ENCODE peak calls at places on chromosomes 2 and 18, in seven cellular contexts. B is iris pigment epithelial cell, C is frontal cortex, U is HEK293T, N is GM12878, I is cardiac fibroblast, D is AG09319. Z is an unnamed sample.

GRCh38 chr2:237459741-237460174 is 27.3 kb upstream of the MLPH start:
- DNase-seq in B (peak), C (no peak), U (no peak), N (no peak), I (peak), D (no peak), Z (peak)

GRCh38 chr2:127261835-127262234 is 32.1 kb downstream of the ERCC3 start:
- DNase-seq in B (peak), C (no peak), U (no peak), N (no peak), I (peak), D (peak), Z (peak)

GRCh38 chr2:72883356-72883962 is 3.7 kb upstream of the SPR start:
- DNase-seq in B (peak), C (no peak), U (peak), N (no peak), I (peak), D (no peak), Z (peak)

GRCh38 chr2:172858473-172858745 is 122.8 kb downstream of the RAPGEF4 start:
- DNase-seq in B (peak), C (no peak), U (no peak), N (no peak), I (no peak), D (no peak), Z (peak)

GRCh38 chr2:106085441-106085911 is 108.6 kb downstream of the UXS1 start:
- DNase-seq in B (peak), C (no peak), U (peak), N (no peak), I (peak), D (no peak), Z (peak)

GRCh38 chr2:71534201-71534600 is 80.8 kb downstream of the DYSF start:
- DNase-seq in B (no peak), C (no peak), U (no peak), N (no peak), I (no peak), D (no peak), Z (no peak)

GRCh38 chr2:176112375-176113302 is 3.9 kb upstream of the HOXD10 start:
- DNase-seq in B (no peak), C (no peak), U (no peak), N (no peak), I (no peak), D (no peak), Z (no peak)

GRCh38 chr18:8858888-8859511 is 153.6 kb downstream of the MTCL1 start:
- DNase-seq in B (peak), C (no peak), U (no peak), N (no peak), I (peak), D (peak), Z (peak)

GRCh38 chr2:24045511-24046508 is 1.4 kb downstream of the WDCP start:
- DNase-seq in B (no peak), C (no peak), U (no peak), N (no peak), I (no peak), D (no peak), Z (no peak)

GRCh38 chr2:9650119-9650821 is 19.5 kb upstream of the YWHAQ start:
- DNase-seq in B (no peak), C (no peak), U (no peak), N (no peak), I (no peak), D (no peak), Z (no peak)

GRCh38 chr2:101900375-101900774 is 91.4 kb upstream of the IL1R2 start:
- DNase-seq in B (no peak), C (no peak), U (no peak), N (peak), I (no peak), D (no peak), Z (no peak)

GRCh38 chr18:45173799-45174519 is 441.3 kb upstream of the SLC14A2 start:
- DNase-seq in B (no peak), C (no peak), U (no peak), N (no peak), I (no peak), D (no peak), Z (no peak)

GRCh38 chr2:235492850-235493344 is 946 bp upstream of the AGAP1 start:
- DNase-seq in B (peak), C (no peak), U (no peak), N (no peak), I (no peak), D (no peak), Z (no peak)

GRCh38 chr2:128603411-128603924 is 284.8 kb upstream of the HS6ST1 start:
- DNase-seq in B (no peak), C (no peak), U (no peak), N (no peak), I (no peak), D (no peak), Z (no peak)

GRCh38 chr2:69223759-69224494 is 163.1 kb downstream of the GFPT1 start:
- DNase-seq in B (no peak), C (no peak), U (no peak), N (no peak), I (no peak), D (no peak), Z (no peak)

GRCh38 chr2:29940706-29941105 is 19.3 kb upstream of the ALK start:
- DNase-seq in B (peak), C (no peak), U (no peak), N (no peak), I (no peak), D (no peak), Z (no peak)

GRCh38 chr2:234446404-234447076 is 50.3 kb downstream of the ARL4C start:
- DNase-seq in B (peak), C (no peak), U (no peak), N (peak), I (no peak), D (no peak), Z (no peak)

GRCh38 chr2:240501531-240501991 is 56.2 kb downstream of the ANKMY1 start:
- DNase-seq in B (no peak), C (no peak), U (no peak), N (no peak), I (no peak), D (no peak), Z (no peak)

GRCh38 chr2:30276455-30276911 is 45.1 kb downstream of the LBH start:
- DNase-seq in B (no peak), C (no peak), U (no peak), N (no peak), I (no peak), D (no peak), Z (no peak)

GRCh38 chr2:102359527-102359926 is 3.9 kb downstream of the IL18R1 start:
- DNase-seq in B (no peak), C (no peak), U (no peak), N (no peak), I (peak), D (no peak), Z (no peak)

GRCh38 chr2:191255756-191256312 is 10.6 kb downstream of the MYO1B start:
- DNase-seq in B (no peak), C (no peak), U (no peak), N (no peak), I (no peak), D (no peak), Z (no peak)

GRCh38 chr2:238703436-238703835 is 144.4 kb upstream of the TWIST2 start:
- DNase-seq in B (no peak), C (no peak), U (no peak), N (no peak), I (no peak), D (no peak), Z (no peak)

GRCh38 chr2:6080837-6081541 is 388.8 kb downstream of the SOX11 start:
- DNase-seq in B (no peak), C (peak), U (no peak), N (no peak), I (no peak), D (no peak), Z (no peak)

GRCh38 chr2:18169121-18169786 is 290.8 kb downstream of the KCNS3 start:
- DNase-seq in B (peak), C (no peak), U (no peak), N (no peak), I (peak), D (no peak), Z (no peak)

GRCh38 chr2:15681089-15681885 is 89.6 kb downstream of the DDX1 start:
- DNase-seq in B (no peak), C (no peak), U (no peak), N (peak), I (no peak), D (no peak), Z (no peak)

GRCh38 chr2:39008663-39009062 is 112.2 kb downstream of the SOS1 start:
- DNase-seq in B (peak), C (no peak), U (no peak), N (no peak), I (peak), D (no peak), Z (peak)

GRCh38 chr2:230600285-230600684 is 112.4 kb upstream of the CAB39 start:
- DNase-seq in B (no peak), C (no peak), U (no peak), N (no peak), I (no peak), D (no peak), Z (no peak)

GRCh38 chr2:30862054-30862651 is 54.9 kb upstream of the CAPN13 start:
- DNase-seq in B (peak), C (peak), U (peak), N (no peak), I (peak), D (peak), Z (peak)

GRCh38 chr2:16225071-16225470 is 284.7 kb downstream of the MYCN start:
- DNase-seq in B (no peak), C (no peak), U (no peak), N (no peak), I (no peak), D (no peak), Z (no peak)

GRCh38 chr18:74083071-74083954 is 64.3 kb downstream of the FBXO15 start:
- DNase-seq in B (no peak), C (no peak), U (no peak), N (no peak), I (no peak), D (no peak), Z (no peak)

GRCh38 chr2:113370478-113371091 is 66.9 kb upstream of the ZNG1B start:
- DNase-seq in B (peak), C (peak), U (peak), N (peak), I (peak), D (peak), Z (peak)

GRCh38 chr2:156537147-156537546 is 101.0 kb downstream of the GPD2 start:
- DNase-seq in B (peak), C (no peak), U (no peak), N (no peak), I (peak), D (peak), Z (peak)

GRCh38 chr18:41761329-41762028 is 193.6 kb upstream of the PIK3C3 start:
- DNase-seq in B (peak), C (no peak), U (no peak), N (no peak), I (peak), D (no peak), Z (peak)

GRCh38 chr2:239220976-239221375 is 179.8 kb downstream of the HDAC4 start:
- DNase-seq in B (no peak), C (no peak), U (no peak), N (no peak), I (no peak), D (no peak), Z (no peak)

GRCh38 chr2:216405588-216405987 is 6.7 kb upstream of the SMARCAL1 start:
- DNase-seq in B (no peak), C (no peak), U (no peak), N (no peak), I (no peak), D (no peak), Z (no peak)